ENCODE peak calls at places on chromosome 21, in nine cellular contexts. B is mucosa of gallbladder, I is dermis blood vessel endothelial cell, P is T-cell, G is IMR-90, Y is amygdala, W is T-helper 1 cell, S is A549, J is fibroblast of the conjunctiva. A is an unnamed sample.
A peak's percentile ranks its signal among the peaks of the same experiment; 100 is the strongest.

GRCh38 chr21:28936036-28936435 is 56.6 kb downstream of the LTN1 start:
- DNase-seq in B (no peak), I (no peak), P (no peak), G (no peak), Y (no peak), W (no peak), S (no peak), J (no peak), A (no peak)

GRCh38 chr21:36705679-36706481 is 7.0 kb downstream of the SIM2 start:
- DNase-seq in B (no peak), I (no peak), P (no peak), G (no peak), Y (no peak), W (no peak), S (no peak), J (no peak), A (no peak)

GRCh38 chr21:32278068-32278467 is 781 bp downstream of the MIS18A start:
- DNase-seq in B (no peak), I (peak; percentile 23), P (no peak), G (no peak), Y (no peak), W (no peak), S (no peak), J (no peak), A (no peak)

GRCh38 chr21:45052960-45053359 is 21.4 kb upstream of the ADARB1 start:
- DNase-seq in B (no peak), I (no peak), P (no peak), G (no peak), Y (no peak), W (no peak), S (no peak), J (no peak), A (no peak)

GRCh38 chr21:44923481-44924084 is 2.9 kb upstream of the ITGB2 start:
- DNase-seq in B (no peak), I (no peak), P (no peak), G (no peak), Y (no peak), W (no peak), S (no peak), J (no peak), A (no peak)

GRCh38 chr21:45986316-45987051 is 4.9 kb downstream of the COL6A1 start:
- DNase-seq in B (no peak), I (no peak), P (no peak), G (no peak), Y (no peak), W (no peak), S (no peak), J (no peak), A (peak; percentile 7)

GRCh38 chr21:41170442-41170841 is 2.5 kb downstream of the BACE2 start:
- DNase-seq in B (peak; percentile 49), I (peak; percentile 87), P (no peak), G (peak; percentile 34), Y (no peak), W (no peak), S (peak; percentile 56), J (no peak), A (peak; percentile 62)

GRCh38 chr21:37076087-37076486 is 3.0 kb downstream of the TTC3 start:
- DNase-seq in B (no peak), I (no peak), P (no peak), G (no peak), Y (no peak), W (no peak), S (no peak), J (no peak), A (no peak)

GRCh38 chr21:43357708-43358430 is 69.1 kb downstream of the SIK1 start:
- DNase-seq in B (no peak), I (no peak), P (no peak), G (no peak), Y (no peak), W (no peak), S (no peak), J (no peak), A (no peak)

GRCh38 chr21:37871121-37871862 is 45.0 kb downstream of the KCNJ6 start:
- DNase-seq in B (no peak), I (no peak), P (no peak), G (peak; percentile 91), Y (no peak), W (no peak), S (no peak), J (peak; percentile 35), A (no peak)

GRCh38 chr21:33937931-33938339 is 22.3 kb upstream of the ATP5PO start:
- DNase-seq in B (no peak), I (no peak), P (no peak), G (no peak), Y (no peak), W (peak; percentile 29), S (no peak), J (no peak), A (no peak)

GRCh38 chr21:37915516-37915915 is 741 bp downstream of the KCNJ6 start:
- DNase-seq in B (no peak), I (no peak), P (no peak), G (no peak), Y (no peak), W (no peak), S (no peak), J (no peak), A (no peak)

GRCh38 chr21:26389971-26390641 is 183.0 kb downstream of the CYYR1 start:
- DNase-seq in B (no peak), I (peak; percentile 4), P (no peak), G (peak; percentile 21), Y (no peak), W (no peak), S (peak; percentile 10), J (no peak), A (no peak)

A was measured in transverse colon.